ENCODE peak calls at places on chromosomes 13 and 19, in nine cellular contexts. W is naive thymus-derived CD4-positive, alpha-beta T cell; I is adipocyte; L is CD8-positive, alpha-beta T cell; M is uterus; Y is cardiac muscle cell; J is CD8-positive, alpha-beta memory T cell; H is left ventricle myocardium inferior; B is CD4-positive, CD25-positive, alpha-beta regulatory T cell. C is an unnamed sample.
A peak's percentile ranks its signal among the peaks of the same experiment; 100 is the strongest.

GRCh38 chr13:94657167-94657566 is 55.2 kb downstream of the SOX21 start:
- DNase-seq in B (no peak), M (no peak), L (no peak), I (peak; percentile 35), J (no peak), W (no peak), H (no peak), Y (peak; percentile 30), C (no peak)

GRCh38 chr13:45909724-45910123 is 58.2 kb upstream of the SIAH3 start:
- DNase-seq in J (no peak), L (no peak), M (no peak), H (no peak), Y (no peak), I (no peak), W (no peak), B (no peak), C (no peak)

GRCh38 chr13:93672996-93673395 is 446.4 kb downstream of the GPC6 start:
- DNase-seq in L (no peak), J (no peak), W (no peak), M (no peak), I (no peak), B (no peak), Y (no peak), H (no peak), C (no peak)

GRCh38 chr19:39430675-39431593 is 4.8 kb downstream of the RPS16 start:
- DNase-seq in I (no peak), W (no peak), J (peak; percentile 53), Y (peak; percentile 98), L (peak; percentile 38), M (no peak), H (no peak), B (peak; percentile 85), C (peak; percentile 71)

GRCh38 chr19:49672131-49672919 is 4.7 kb upstream of the PRMT1 start:
- DNase-seq in L (peak; percentile 55), W (peak; percentile 69), B (peak; percentile 74), H (peak; percentile 74), Y (peak; percentile 79), I (peak; percentile 91), M (peak; percentile 68), J (peak; percentile 67), C (peak; percentile 66)

GRCh38 chr19:13079542-13079986 is 23.1 kb downstream of the LYL1 start:
- DNase-seq in J (no peak), M (peak; percentile 83), H (no peak), B (no peak), Y (peak; percentile 61), I (peak; percentile 80), W (no peak), L (no peak), C (no peak)

GRCh38 chr13:27355894-27356293 is 68.5 kb upstream of the GTF3A start:
- DNase-seq in L (no peak), H (no peak), B (no peak), J (no peak), W (no peak), Y (no peak), M (no peak), I (no peak), C (no peak)

GRCh38 chr19:50669319-50670101 is 20.3 kb downstream of the C19orf81 start:
- DNase-seq in L (no peak), J (no peak), H (no peak), W (no peak), Y (peak; percentile 50), B (peak; percentile 42), I (peak; percentile 69), M (no peak), C (peak; percentile 7)

GRCh38 chr19:18802354-18802753 is 11.2 kb upstream of the COMP start:
- DNase-seq in M (no peak), J (no peak), I (no peak), L (no peak), W (no peak), B (no peak), Y (no peak), H (no peak), C (no peak)

GRCh38 chr19:58575183-58576041 is 2.3 kb upstream of the MZF1 start:
- DNase-seq in I (peak; percentile 96), H (peak; percentile 92), W (peak; percentile 68), B (peak; percentile 88), Y (peak; percentile 94), M (peak; percentile 90), L (no peak), J (peak; percentile 65), C (peak; percentile 78)

GRCh38 chr19:17215125-17215971 is at the start of gene USE1:
- DNase-seq in L (peak; percentile 76), B (peak; percentile 96), M (peak; percentile 91), W (peak; percentile 89), H (peak; percentile 91), J (peak; percentile 81), Y (peak; percentile 94), I (peak; percentile 95), C (peak; percentile 90)

GRCh38 chr13:79508224-79508961 is 27.4 kb downstream of the NDFIP2 start:
- DNase-seq in M (no peak), B (no peak), H (no peak), J (no peak), I (no peak), L (no peak), W (no peak), Y (no peak), C (no peak)

GRCh38 chr19:12882589-12882988 is 1.3 kb upstream of the DNASE2 start:
- DNase-seq in L (no peak), W (no peak), M (no peak), J (no peak), Y (no peak), H (no peak), B (no peak), I (no peak), C (no peak)

DNA sequence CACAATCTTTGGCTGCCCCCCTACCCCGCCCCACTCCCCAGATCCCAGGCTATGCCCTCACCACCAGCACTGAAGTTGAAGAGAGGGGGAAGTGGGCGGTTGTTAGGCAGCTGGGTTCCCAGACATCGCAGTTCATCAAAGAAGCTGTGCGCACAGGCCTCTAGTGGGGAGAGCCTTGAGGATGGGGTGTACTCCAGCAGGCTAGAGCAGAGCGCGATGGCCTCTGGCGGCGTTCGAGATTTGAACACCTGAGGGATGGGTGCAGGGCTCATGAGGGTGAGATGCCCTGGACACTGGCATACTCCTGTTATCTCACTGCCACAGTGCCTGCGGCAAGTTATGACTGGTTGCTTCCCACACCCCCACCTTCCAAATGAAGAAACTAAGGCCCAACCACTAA is 10.0 kb downstream of the GSK3A start:
- DNase-seq in W (no peak), B (no peak), H (no peak), J (no peak), Y (no peak), L (no peak), I (no peak), M (no peak), C (no peak)
- H3K4me1 ChIP-seq in W (no peaks in the 10 kb centered on the region), B (no peaks in the 10 kb centered on the region), H (peaks cover 18% of the 10 kb centered on the region), J (no peaks in the 10 kb centered on the region), Y (no peaks in the 10 kb centered on the region), L (peaks cover 4% of the 10 kb centered on the region), I (peaks cover 6% of the 10 kb centered on the region), M (peaks cover 3% of the 10 kb centered on the region), C (peaks cover 3% of the 10 kb centered on the region)

GRCh38 chr19:8337728-8338127 is 5.3 kb downstream of the KANK3 start:
- DNase-seq in M (no peak), W (no peak), L (no peak), J (no peak), H (no peak), Y (no peak), B (no peak), I (no peak), C (no peak)

GRCh38 chr19:8334458-8335342 is 8.4 kb downstream of the KANK3 start:
- DNase-seq in I (peak; percentile 76), W (no peak), L (no peak), J (no peak), Y (peak; percentile 77), B (peak; percentile 49), M (no peak), H (peak; percentile 41), C (no peak)

GRCh38 chr19:8336665-8337064 is 6.4 kb downstream of the KANK3 start:
- DNase-seq in I (no peak), J (no peak), M (no peak), L (no peak), H (no peak), B (no peak), W (no peak), Y (no peak), C (no peak)

GRCh38 chr19:8335343-8336071 is 7.6 kb downstream of the KANK3 start:
- DNase-seq in J (no peak), H (no peak), Y (no peak), B (peak; percentile 50), M (no peak), I (no peak), L (no peak), W (no peak), C (no peak)

DNA sequence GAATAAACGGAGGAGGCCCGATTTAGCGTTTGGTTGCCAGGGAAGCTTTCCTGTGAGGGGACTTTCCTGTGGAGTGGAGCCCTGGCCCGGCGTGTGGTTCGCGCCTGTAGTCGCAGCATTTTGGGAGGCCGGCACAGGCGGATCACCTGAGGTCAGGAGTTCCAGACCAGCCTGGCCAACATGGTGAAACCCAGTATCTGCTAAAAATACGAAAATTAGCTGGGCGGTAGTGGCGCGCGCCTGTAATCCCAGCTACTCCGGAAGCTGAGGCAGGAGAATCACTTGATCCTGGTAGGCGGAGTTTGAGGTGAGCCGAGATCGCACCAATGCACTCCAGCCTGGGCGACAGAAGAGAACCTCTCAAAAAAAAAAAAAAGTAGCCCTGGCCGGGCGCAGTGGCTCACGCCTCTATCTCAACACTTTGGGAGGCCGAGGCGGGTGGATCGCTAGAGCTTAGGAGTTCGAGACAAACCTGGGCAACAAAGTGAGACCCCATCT is 6.9 kb downstream of the KANK3 start:
- DNase-seq in H (no peak), J (no peak), M (no peak), W (no peak), I (no peak), Y (no peak), L (no peak), B (no peak), C (no peak)
- H3K4me1 ChIP-seq in H (peaks cover 85% of the 10 kb centered on the region), J (peaks cover 7% of the 10 kb centered on the region), M (peaks cover 16% of the 10 kb centered on the region), W (no peaks in the 10 kb centered on the region), I (no peaks in the 10 kb centered on the region), Y (no peaks in the 10 kb centered on the region), L (peaks cover 6% of the 10 kb centered on the region), B (peaks cover 20% of the 10 kb centered on the region), C (peaks cover 7% of the 10 kb centered on the region)

DNA sequence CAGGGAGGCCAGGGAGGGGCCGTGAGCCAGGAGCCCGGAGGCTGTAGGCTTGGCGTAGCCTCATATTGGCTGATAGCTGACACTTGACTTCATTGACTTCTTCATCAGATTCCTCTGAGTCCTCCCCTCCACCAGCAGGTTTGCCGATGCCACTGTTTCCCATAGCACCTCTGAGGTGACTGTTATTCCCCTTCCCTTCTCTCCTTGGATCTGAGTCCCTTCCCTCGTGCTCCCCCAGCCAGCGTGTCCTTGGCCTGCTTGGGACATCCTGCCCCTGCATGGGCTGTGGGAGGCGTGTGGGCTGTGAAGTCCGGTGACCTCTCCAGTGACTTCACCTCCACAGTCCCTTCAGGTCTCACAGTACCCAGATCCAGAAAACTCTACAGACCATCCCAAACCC is 8.8 kb downstream of the PPP1R37 start:
- DNase-seq in I (no peak), M (no peak), Y (no peak), H (no peak), W (no peak), L (no peak), J (no peak), B (no peak), C (no peak)
- H3K4me1 ChIP-seq in I (peaks cover 34% of the 10 kb centered on the region), M (peaks cover 24% of the 10 kb centered on the region), Y (peaks cover 20% of the 10 kb centered on the region), H (peaks cover 83% of the 10 kb centered on the region), W (peaks cover 44% of the 10 kb centered on the region), L (peaks cover 51% of the 10 kb centered on the region), J (peaks cover 56% of the 10 kb centered on the region), B (peaks cover 38% of the 10 kb centered on the region), C (peaks cover 46% of the 10 kb centered on the region)

DNA sequence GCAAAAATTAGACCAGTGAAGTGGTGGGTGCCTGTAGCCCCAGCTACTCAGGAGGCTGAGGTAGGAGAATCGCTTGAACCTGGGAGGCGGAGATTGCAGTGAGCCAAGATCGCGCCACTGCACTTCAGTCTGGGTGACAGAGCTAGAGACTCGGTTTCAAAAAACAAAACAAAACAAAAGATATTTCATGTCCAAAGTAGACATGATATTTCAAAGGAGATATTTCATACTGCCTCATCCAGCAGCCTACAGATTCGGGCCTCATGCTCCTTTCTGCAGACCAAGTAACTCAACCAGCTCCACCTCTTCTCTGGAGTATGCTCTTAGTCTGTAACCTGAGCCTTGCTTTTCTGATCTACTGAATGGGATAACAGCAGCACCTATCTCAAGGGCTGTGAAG is 15.0 kb downstream of the ZC3H4 start:
- DNase-seq in W (no peak), L (no peak), I (no peak), H (no peak), B (no peak), M (no peak), J (no peak), Y (no peak), C (no peak)
- H3K4me1 ChIP-seq in W (peaks cover 25% of the 10 kb centered on the region), L (peaks cover 25% of the 10 kb centered on the region), I (peaks cover 54% of the 10 kb centered on the region), H (peaks cover 86% of the 10 kb centered on the region), B (peaks cover 37% of the 10 kb centered on the region), M (peaks cover 9% of the 10 kb centered on the region), J (peaks cover 36% of the 10 kb centered on the region), Y (peaks cover 42% of the 10 kb centered on the region), C (peaks cover 48% of the 10 kb centered on the region)

C was measured in CD4-positive, alpha-beta memory T cell.